ENCODE peak calls at places on chromosomes 3 and 15, in five cellular contexts. Z is Caki2, C is pancreas, P is NCI-H2081, L is NCI-H524. B is an unnamed sample.

GRCh38 chr3:188706599-188706998 is 465.2 kb upstream of the TPRG1 start:
- DNase-seq in Z (no peak), C (no peak), P (no peak), L (no peak), B (no peak)

GRCh38 chr3:53750253-53751210 is 95.7 kb downstream of the CHDH start:
- DNase-seq in Z (no peak), C (no peak), P (no peak), L (no peak), B (no peak)

GRCh38 chr15:41648097-41648496 is 12.1 kb upstream of the MGA start:
- DNase-seq in Z (peak; percentile 44), C (no peak), P (no peak), L (no peak), B (peak; percentile 75)

GRCh38 chr15:40339621-40339945 is 1.2 kb downstream of the CCDC9B start:
- DNase-seq in Z (peak; percentile 35), C (no peak), P (no peak), L (peak; percentile 33), B (no peak)

GRCh38 chr3:181518222-181518621 is 193.5 kb upstream of the SOX2 start:
- DNase-seq in Z (no peak), C (no peak), P (no peak), L (no peak), B (no peak)

GRCh38 chr3:111332488-111333095 is 209.4 kb upstream of the CD96 start:
- DNase-seq in Z (no peak), C (no peak), P (no peak), L (peak; percentile 58), B (no peak)

GRCh38 chr15:63256433-63256884 is 20.9 kb upstream of the APH1B start:
- DNase-seq in Z (peak; percentile 45), C (no peak), P (no peak), L (peak; percentile 26), B (peak; percentile 78)

GRCh38 chr15:76433798-76434400 is 97.3 kb downstream of the ISL2 start:
- DNase-seq in Z (no peak), C (no peak), P (no peak), L (no peak), B (peak; percentile 41)

GRCh38 chr3:187919018-187919417 is 173.8 kb upstream of the BCL6 start:
- DNase-seq in Z (no peak), C (no peak), P (no peak), L (no peak), B (no peak)

GRCh38 chr3:142960322-142960850 is 3.1 kb downstream of the PAQR9 start:
- DNase-seq in Z (no peak), C (no peak), P (no peak), L (no peak), B (no peak)

GRCh38 chr15:82900511-82900910 is 52.0 kb downstream of the HOMER2 start:
- DNase-seq in Z (no peak), C (no peak), P (no peak), L (peak; percentile 45), B (peak; percentile 17)

GRCh38 chr15:66404122-66404521 is 17.4 kb downstream of the MAP2K1 start:
- DNase-seq in Z (no peak), C (no peak), P (no peak), L (no peak), B (no peak)

GRCh38 chr3:177358085-177358967 is 161.0 kb upstream of the TBL1XR1 start:
- DNase-seq in Z (peak; percentile 98), C (no peak), P (no peak), L (peak; percentile 91), B (peak; percentile 79)

GRCh38 chr3:194246709-194247349 is 104.3 kb downstream of the CPN2 start:
- DNase-seq in Z (no peak), C (no peak), P (no peak), L (no peak), B (no peak)

GRCh38 chr3:149971403-149972075 is 844 bp upstream of the PFN2 start:
- DNase-seq in Z (peak; percentile 83), C (no peak), P (peak; percentile 91), L (peak; percentile 95), B (peak; percentile 61)

GRCh38 chr3:153640689-153641308 is 478.8 kb downstream of the RAP2B start:
- DNase-seq in Z (no peak), C (no peak), P (no peak), L (no peak), B (no peak)

GRCh38 chr15:58246041-58246440 is 107.9 kb downstream of the AQP9 start:
- DNase-seq in Z (no peak), C (no peak), P (no peak), L (no peak), B (no peak)

GRCh38 chr3:107973152-107973551 is 117.7 kb downstream of the CD47 start:
- DNase-seq in Z (no peak), C (no peak), P (no peak), L (no peak), B (peak; percentile 72)

GRCh38 chr3:53804697-53805462 is 41.3 kb downstream of the CHDH start:
- DNase-seq in Z (peak; percentile 72), C (no peak), P (no peak), L (no peak), B (peak; percentile 80)

GRCh38 chr3:32325957-32326356 is 65.7 kb upstream of the CMTM7 start:
- DNase-seq in Z (peak; percentile 73), C (no peak), P (no peak), L (no peak), B (peak; percentile 64)

GRCh38 chr3:4568831-4569230 is 75.7 kb downstream of the ITPR1 start:
- DNase-seq in Z (no peak), C (no peak), P (no peak), L (no peak), B (no peak)

GRCh38 chr3:30526031-30526430 is 80.4 kb upstream of the TGFBR2 start:
- DNase-seq in Z (no peak), C (no peak), P (no peak), L (no peak), B (no peak)

GRCh38 chr15:48802867-48803266 is 8.0 kb downstream of the CEP152 start:
- DNase-seq in Z (peak; percentile 62), C (no peak), P (no peak), L (no peak), B (peak; percentile 99)

GRCh38 chr3:48674505-48674904 is 11.2 kb downstream of the NCKIPSD start:
- DNase-seq in Z (no peak), C (no peak), P (no peak), L (no peak), B (no peak)

GRCh38 chr15:39746176-39746575 is 36.5 kb downstream of the FSIP1 start:
- DNase-seq in Z (no peak), C (no peak), P (no peak), L (no peak), B (no peak)

GRCh38 chr3:142318331-142318730 is 92.9 kb upstream of the GK5 start:
- DNase-seq in Z (no peak), C (no peak), P (no peak), L (no peak), B (no peak)

GRCh38 chr3:187146389-187146788 is 7.1 kb upstream of the RPL39L start:
- DNase-seq in Z (no peak), C (no peak), P (no peak), L (no peak), B (no peak)

GRCh38 chr3:63875510-63875909 is 11.8 kb downstream of the ATXN7 start:
- DNase-seq in Z (no peak), C (no peak), P (no peak), L (no peak), B (no peak)

GRCh38 chr3:139418144-139418543 is 28.7 kb upstream of the COPB2 start:
- DNase-seq in Z (no peak), C (no peak), P (no peak), L (no peak), B (no peak)

GRCh38 chr3:66441124-66441523 is 59.7 kb downstream of the LRIG1 start:
- DNase-seq in Z (no peak), C (no peak), P (no peak), L (peak; percentile 79), B (peak; percentile 27)

GRCh38 chr15:58957101-58957973 is 23.9 kb upstream of the SLTM start:
- DNase-seq in Z (peak; percentile 38), C (no peak), P (peak; percentile 56), L (peak; percentile 91), B (peak; percentile 43)